ENCODE peak calls at places on chromosomes 1 and 21, in four cellular contexts. F is hippocampal formation, S is A549, H is NCI-H345. C is an unnamed sample.

GRCh38 chr1:53048960-53049573 is 12.9 kb upstream of the PODN start:
- DNase-seq in F (peak; percentile 22), S (no peak), H (no peak), C (peak; percentile 33)

GRCh38 chr1:153945131-153945794 is 1.3 kb downstream of the DENND4B start:
- DNase-seq in F (peak; percentile 26), S (no peak), H (peak; percentile 59), C (no peak)

GRCh38 chr1:109399326-109399957 is 1.7 kb upstream of the SORT1 start:
- DNase-seq in F (no peak), S (peak; percentile 16), H (peak; percentile 80), C (no peak)

GRCh38 chr1:236009857-236010256 is 55.0 kb downstream of the NID1 start:
- DNase-seq in F (no peak), S (no peak), H (no peak), C (no peak)

GRCh38 chr21:14403681-14404318 is 20.9 kb upstream of the HSPA13 start:
- DNase-seq in F (no peak), S (peak; percentile 2), H (peak; percentile 26), C (no peak)

GRCh38 chr1:96234299-96234698 is 487.3 kb upstream of the PTBP2 start:
- DNase-seq in F (no peak), S (peak; percentile 0), H (peak; percentile 92), C (no peak)

GRCh38 chr1:228404107-228404720 is 2.4 kb downstream of the TRIM11 start:
- DNase-seq in F (no peak), S (no peak), H (no peak), C (no peak)

GRCh38 chr21:26964379-26964778 is 2.5 kb downstream of the ADAMTS5 start:
- DNase-seq in F (no peak), S (no peak), H (no peak), C (no peak)

GRCh38 chr1:230976825-230977747 is 1.6 kb downstream of the TTC13 start:
- DNase-seq in F (no peak), S (no peak), H (no peak), C (no peak)

GRCh38 chr1:161676958-161677689 is 14.2 kb downstream of the FCGR2B start:
- DNase-seq in F (no peak), S (no peak), H (no peak), C (no peak)

GRCh38 chr1:207644479-207644851 is 468 bp upstream of the CR1L start:
- DNase-seq in F (no peak), S (no peak), H (no peak), C (no peak)

GRCh38 chr1:114032271-114033218 is 53.3 kb downstream of the OLFML3 start:
- DNase-seq in F (no peak), S (peak; percentile 28), H (no peak), C (peak; percentile 2)

GRCh38 chr1:155014709-155015508 is 12.3 kb downstream of the ZBTB7B start:
- DNase-seq in F (no peak), S (no peak), H (no peak), C (no peak)

GRCh38 chr1:6099297-6099696 is 53.6 kb downstream of the KCNAB2 start:
- DNase-seq in F (no peak), S (no peak), H (no peak), C (no peak)

GRCh38 chr21:42200906-42201614 is 17.9 kb upstream of the ABCG1 start:
- DNase-seq in F (no peak), S (no peak), H (no peak), C (no peak)

GRCh38 chr1:53115403-53116306 is 26.8 kb downstream of the SLC1A7 start:
- DNase-seq in F (no peak), S (no peak), H (no peak), C (no peak)

GRCh38 chr1:11143907-11144306 is 44.2 kb upstream of the EXOSC10 start:
- DNase-seq in F (no peak), S (no peak), H (no peak), C (no peak)

GRCh38 chr1:4053160-4053748 is 153.2 kb upstream of the C1orf174 start:
- DNase-seq in F (no peak), S (no peak), H (no peak), C (no peak)

GRCh38 chr1:188281927-188282326 is 1453.2 kb downstream of the PLA2G4A start:
- DNase-seq in F (no peak), S (no peak), H (no peak), C (no peak)

GRCh38 chr1:154553056-154553822 is 5.2 kb downstream of the UBE2Q1 start:
- DNase-seq in F (no peak), S (no peak), H (no peak), C (no peak)

GRCh38 chr1:227776277-227776676 is 39.2 kb upstream of the PRSS38 start:
- DNase-seq in F (no peak), S (no peak), H (no peak), C (no peak)

GRCh38 chr1:100626397-100626796 is 88.5 kb downstream of the GPR88 start:
- DNase-seq in F (no peak), S (no peak), H (no peak), C (no peak)

GRCh38 chr1:221336141-221336540 is 405.7 kb downstream of the DUSP10 start:
- DNase-seq in F (no peak), S (no peak), H (no peak), C (no peak)

GRCh38 chr1:49252917-49253316 is 476.2 kb upstream of the BEND5 start:
- DNase-seq in F (no peak), S (no peak), H (no peak), C (no peak)

GRCh38 chr1:52662645-52663313 is 29.8 kb downstream of the SHISAL2A start:
- DNase-seq in F (no peak), S (peak; percentile 55), H (peak; percentile 24), C (no peak)

GRCh38 chr1:181769846-181770245 is 286.5 kb downstream of the CACNA1E start:
- DNase-seq in F (no peak), S (no peak), H (no peak), C (no peak)

GRCh38 chr1:209831615-209832014 is 3.8 kb downstream of the UTP25 start:
- DNase-seq in F (no peak), S (no peak), H (no peak), C (no peak)

GRCh38 chr1:19400189-19400588 is 85.2 kb downstream of the CAPZB start:
- DNase-seq in F (no peak), S (no peak), H (no peak), C (no peak)

C was measured in anterior cingulate cortex.